ENCODE peak calls at places on chromosomes 1 and 21, in six cellular contexts. O is activated naive CD8-positive, alpha-beta T cell treated with anti-CD3 and anti-CD28 coated beads, Interleukin-2, amount 10 ng/mL, durations not matched to agents 7 days and 5 days; J is mucosa of descending colon; Y is effector memory CD8-positive, alpha-beta T cell; S is lung; D is activated CD8-positive, alpha-beta T cell treated with anti-CD3 and anti-CD28 coated beads for 36 hours. X is an unnamed sample.

GRCh38 chr1:5651027-5651410 is 341.2 kb downstream of the NPHP4 start:
- ATAC-seq in O (no peak), J (no peak), Y (no peak), S (no peak), D (no peak), X (no peak)

GRCh38 chr21:15222711-15223110 is 157.9 kb upstream of the NRIP1 start:
- ATAC-seq in O (no peak), J (no peak), Y (no peak), S (no peak), D (no peak), X (peak)

GRCh38 chr1:2248127-2248826 is 20.2 kb downstream of the SKI start:
- ATAC-seq in O (no peak), J (peak), Y (no peak), S (peak), D (no peak), X (peak)

GRCh38 chr1:78092686-78093085 is 46.9 kb downstream of the GIPC2 start:
- ATAC-seq in O (no peak), J (no peak), Y (no peak), S (no peak), D (no peak), X (peak)

GRCh38 chr1:103194060-103194459 is 85.7 kb upstream of the COL11A1 start:
- ATAC-seq in O (no peak), J (no peak), Y (no peak), S (no peak), D (no peak), X (no peak)

GRCh38 chr1:100387644-100388350 is 35.5 kb downstream of the CDC14A start:
- ATAC-seq in O (no peak), J (peak), Y (no peak), S (no peak), D (no peak), X (no peak)

GRCh38 chr21:28207776-28208175 is 784.9 kb downstream of the LTN1 start:
- ATAC-seq in O (no peak), J (no peak), Y (no peak), S (no peak), D (no peak), X (no peak)

GRCh38 chr21:38610573-38611251 is 112.4 kb upstream of the ERG start:
- ATAC-seq in O (no peak), J (no peak), Y (no peak), S (no peak), D (no peak), X (peak)

X was measured in esophagus mucosa.